ENCODE peak calls at places on chromosome 12, in six cellular contexts. C is GM04504; H is iris pigment epithelial cell; U is tibial artery; G is stimulated activated CD8-positive, alpha-beta memory T cell treated with anti-CD3 and anti-CD28 coated beads, Interleukin-12 subunit alpha, Interleukin-12 subunit beta, amount 100 ng/mL, for 1 hour; M is non-pigmented ciliary epithelial cell. X is an unnamed sample.

GRCh38 chr12:121013715-121014114 is 2.6 kb downstream of the C12orf43 start:
- DNase-seq in C (no peak), H (no peak), U (no peak), G (no peak), M (no peak), X (no peak)

GRCh38 chr12:131121705-131122405 is 168.1 kb downstream of the ADGRD1 start:
- DNase-seq in C (no peak), H (no peak), U (no peak), G (no peak), M (no peak), X (no peak)

GRCh38 chr12:22615963-22616501 is 8.9 kb upstream of the ETNK1 start:
- DNase-seq in C (no peak), H (no peak), U (no peak), G (no peak), M (no peak), X (no peak)

GRCh38 chr12:114690267-114691135 is 6.5 kb upstream of the TBX3 start:
- DNase-seq in C (no peak), H (no peak), U (no peak), G (no peak), M (no peak), X (no peak)

GRCh38 chr12:125455556-125455955 is 390.3 kb downstream of the AACS start:
- DNase-seq in C (no peak), H (no peak), U (no peak), G (no peak), M (no peak), X (no peak)

GRCh38 chr12:6767301-6767591 is 1.1 kb downstream of the PTMS start:
- DNase-seq in C (no peak), H (no peak), U (no peak), G (no peak), M (no peak), X (no peak)

GRCh38 chr12:71840226-71840847 is 778 bp downstream of the TBC1D15 start:
- DNase-seq in C (peak), H (peak), U (no peak), G (peak), M (peak), X (no peak)

GRCh38 chr12:70823182-70823976 is 97.2 kb downstream of the PTPRR start:
- DNase-seq in C (no peak), H (no peak), U (no peak), G (no peak), M (no peak), X (no peak)

GRCh38 chr12:127052491-127053232 is 1214.3 kb upstream of the TMEM132C start:
- DNase-seq in C (peak), H (peak), U (no peak), G (no peak), M (peak), X (no peak)

GRCh38 chr12:104903648-104904423 is 54.3 kb downstream of the SLC41A2 start:
- DNase-seq in C (no peak), H (peak), U (no peak), G (no peak), M (no peak), X (no peak)

GRCh38 chr12:123050331-123050809 is 69.9 kb downstream of the ARL6IP4 start:
- DNase-seq in C (peak), H (peak), U (no peak), G (no peak), M (peak), X (no peak)

GRCh38 chr12:69059465-69060457 is 126.8 kb upstream of the CPM start:
- DNase-seq in C (peak), H (peak), U (no peak), G (no peak), M (peak), X (no peak)

GRCh38 chr12:109277899-109278762 is 31.0 kb downstream of the FOXN4 start:
- DNase-seq in C (peak), H (peak), U (no peak), G (no peak), M (no peak), X (peak)

GRCh38 chr12:122944588-122944987 is 21.7 kb downstream of the ABCB9 start:
- DNase-seq in C (peak), H (no peak), U (no peak), G (no peak), M (no peak), X (no peak)

GRCh38 chr12:2082321-2082720 is 29.5 kb downstream of the CACNA1C start:
- DNase-seq in C (no peak), H (no peak), U (no peak), G (no peak), M (no peak), X (no peak)

GRCh38 chr12:114400395-114400794 is 5.5 kb downstream of the TBX5 start:
- DNase-seq in C (no peak), H (no peak), U (no peak), G (no peak), M (no peak), X (no peak)

GRCh38 chr12:129887047-129887568 is 16.7 kb downstream of the TMEM132D start:
- DNase-seq in C (no peak), H (peak), U (no peak), G (no peak), M (no peak), X (no peak)

GRCh38 chr12:119283315-119283714 is 51.2 kb upstream of the CCDC60 start:
- DNase-seq in C (no peak), H (no peak), U (no peak), G (no peak), M (no peak), X (no peak)

GRCh38 chr12:119148049-119148448 is 30.7 kb upstream of the HSPB8 start:
- DNase-seq in C (no peak), H (no peak), U (no peak), G (no peak), M (no peak), X (no peak)

GRCh38 chr12:581321-581720 is 81.9 kb downstream of the NINJ2 start:
- DNase-seq in C (no peak), H (no peak), U (no peak), G (no peak), M (no peak), X (no peak)

GRCh38 chr12:67623259-67623658 is 25.3 kb upstream of the DYRK2 start:
- DNase-seq in C (no peak), H (no peak), U (no peak), G (no peak), M (no peak), X (no peak)

GRCh38 chr12:45674583-45674982 is 54.9 kb upstream of the ARID2 start:
- DNase-seq in C (peak), H (peak), U (peak), G (no peak), M (peak), X (peak)

GRCh38 chr12:27866382-27867101 is 86.5 kb upstream of the MANSC4 start:
- DNase-seq in C (peak), H (peak), U (no peak), G (no peak), M (no peak), X (no peak)

X was measured in psoas muscle.